ENCODE peak calls at places on chromosomes 13 and 19, in eight cellular contexts. D, Q, R, L, W, S, K and J are unnamed samples.

GRCh38 chr13:42065414-42065813 is 17.0 kb downstream of the DGKH start:
- DNase-seq in K (no peak), D (no peak), Q (no peak), L (no peak), S (no peak), W (no peak), R (no peak), J (no peak)

GRCh38 chr19:52961981-52962380 is 700 bp downstream of the ZNF816 start:
- DNase-seq in L (no peak), R (no peak), Q (no peak), K (no peak), W (no peak), S (no peak), D (no peak), J (no peak)

GRCh38 chr13:48761256-48761655 is 107.5 kb downstream of the CYSLTR2 start:
- DNase-seq in W (no peak), L (no peak), R (no peak), Q (no peak), S (no peak), K (no peak), D (no peak), J (no peak)

GRCh38 chr19:31340059-31341025 is 8.9 kb downstream of the TSHZ3 start:
- DNase-seq in K (no peak), R (no peak), D (no peak), W (peak; percentile 58), L (no peak), S (no peak), Q (no peak), J (no peak)

GRCh38 chr19:9128171-9128570 is 1.4 kb upstream of the OR7G3 start:
- DNase-seq in R (no peak), K (no peak), Q (no peak), D (no peak), S (no peak), L (no peak), W (no peak), J (no peak)

GRCh38 chr13:67119481-67119883 is 110.7 kb downstream of the PCDH9 start:
- DNase-seq in L (no peak), S (no peak), W (no peak), R (no peak), Q (no peak), D (no peak), K (no peak), J (no peak)

GRCh38 chr19:4052993-4053422 is 13.7 kb downstream of the ZBTB7A start:
- DNase-seq in S (no peak), D (no peak), Q (peak; percentile 46), R (no peak), W (peak; percentile 28), L (no peak), K (no peak), J (no peak)

GRCh38 chr19:5434970-5435641 is 20.1 kb upstream of the ZNRF4 start:
- DNase-seq in R (peak; percentile 52), W (no peak), Q (no peak), D (no peak), K (no peak), S (no peak), L (no peak), J (no peak)

GRCh38 chr13:80217614-80218456 is 123.1 kb downstream of the SPRY2 start:
- DNase-seq in Q (no peak), W (no peak), K (no peak), L (no peak), D (no peak), R (no peak), S (no peak), J (no peak)

GRCh38 chr13:76856141-76856571 is 30.0 kb downstream of the KCTD12 start:
- DNase-seq in L (no peak), S (no peak), Q (no peak), D (no peak), K (no peak), W (no peak), R (no peak), J (peak; percentile 10)

GRCh38 chr13:97866751-97867150 is 86.7 kb upstream of the IPO5 start:
- DNase-seq in L (no peak), Q (no peak), R (no peak), W (no peak), D (no peak), S (no peak), K (no peak), J (no peak)

GRCh38 chr13:91351980-91352379 is 4.5 kb downstream of the MIR17HG start:
- DNase-seq in Q (no peak), S (no peak), K (no peak), W (no peak), R (no peak), L (no peak), D (no peak), J (no peak)

GRCh38 chr19:8320564-8321066 is 560 bp downstream of the NDUFA7 start:
- DNase-seq in Q (no peak), R (no peak), L (no peak), D (no peak), W (no peak), K (no peak), S (no peak), J (peak; percentile 40)

GRCh38 chr13:112980441-112980840 is 11.4 kb downstream of the MCF2L start:
- DNase-seq in W (no peak), Q (no peak), R (no peak), D (no peak), L (no peak), S (no peak), K (no peak), J (no peak)

GRCh38 chr19:38046254-38047047 is 139.4 kb downstream of the SIPA1L3 start:
- DNase-seq in K (no peak), L (no peak), R (no peak), Q (no peak), S (no peak), W (no peak), D (no peak), J (peak; percentile 92)

GRCh38 chr13:54563286-54563685 is 1534.7 kb downstream of the OLFM4 start:
- DNase-seq in S (no peak), Q (no peak), K (no peak), D (no peak), W (no peak), R (no peak), L (no peak), J (no peak)

GRCh38 chr13:114055766-114056165 is 76.7 kb downstream of the RASA3 start:
- DNase-seq in S (no peak), K (no peak), Q (no peak), W (no peak), L (no peak), R (no peak), D (no peak), J (no peak)

GRCh38 chr19:6017576-6017975 is 39.6 kb upstream of the RANBP3 start:
- DNase-seq in L (peak; percentile 24), K (peak; percentile 55), D (no peak), W (no peak), R (no peak), S (no peak), Q (no peak), J (no peak)

GRCh38 chr13:36163809-36164308 is 32.7 kb upstream of the DCLK1 start:
- DNase-seq in R (no peak), W (peak; percentile 33), L (peak; percentile 76), D (peak; percentile 52), S (peak; percentile 84), Q (peak; percentile 82), K (peak; percentile 79), J (no peak)

GRCh38 chr13:88031980-88032562 is 360.9 kb downstream of the SLITRK5 start:
- DNase-seq in D (no peak), K (no peak), S (no peak), L (no peak), R (no peak), Q (no peak), W (no peak), J (no peak)

GRCh38 chr19:37304190-37304883 is 66.6 kb upstream of the ZNF527 start:
- DNase-seq in S (no peak), L (peak; percentile 83), D (peak; percentile 32), W (peak; percentile 45), K (peak; percentile 82), Q (no peak), R (peak; percentile 69), J (no peak)

GRCh38 chr19:42423462-42424344 is 3.5 kb downstream of the LIPE start:
- DNase-seq in Q (peak; percentile 84), S (peak; percentile 76), W (peak; percentile 84), K (peak; percentile 92), L (peak; percentile 92), R (peak; percentile 93), D (peak; percentile 80), J (peak; percentile 96)

GRCh38 chr19:42424345-42424707 is 2.9 kb downstream of the LIPE start:
- DNase-seq in L (no peak), W (no peak), S (no peak), Q (no peak), R (no peak), K (no peak), D (no peak), J (no peak)

GRCh38 chr19:42426643-42427042 is 545 bp downstream of the LIPE start:
- DNase-seq in W (no peak), Q (no peak), K (no peak), L (no peak), R (no peak), D (no peak), S (no peak), J (no peak)

GRCh38 chr19:42422576-42423461 is 4.4 kb downstream of the LIPE start:
- DNase-seq in R (peak; percentile 57), W (no peak), S (no peak), L (no peak), Q (peak; percentile 34), D (no peak), K (peak; percentile 60), J (peak; percentile 73)

DNA sequence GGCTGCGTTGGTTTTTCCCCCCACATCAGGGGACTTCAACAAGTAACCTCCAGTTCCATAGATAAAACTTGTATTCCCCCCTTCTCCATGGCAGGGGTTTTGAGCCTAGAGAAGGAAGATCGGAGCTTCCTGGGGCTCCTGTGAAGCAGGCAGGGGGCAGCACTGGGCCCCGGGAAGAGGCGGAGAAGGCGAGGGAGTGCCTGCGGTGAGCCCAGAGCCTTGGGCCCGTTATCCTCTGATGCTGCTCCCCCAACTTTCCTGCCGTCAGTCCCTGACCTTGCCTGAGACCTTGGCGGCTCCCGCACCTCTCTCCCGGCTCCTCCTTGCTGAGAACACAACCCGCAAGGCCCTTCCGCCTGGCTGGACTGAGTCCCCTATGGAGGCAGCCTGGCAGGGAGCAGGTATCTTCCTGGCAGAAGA is 2.5 kb downstream of the LIPE start:
- DNase-seq in W (no peak), R (no peak), L (no peak), K (peak; percentile 62), D (no peak), S (no peak), Q (peak; percentile 56), J (no peak)
- TF ChIP-seq CTCF in W (no peak), R (no peak), L (peak; percentile 12), K (no peak), D (no peak), S (no peak), Q (no peak), J (no peak)

GRCh38 chr19:47110521-47111080 is 3.0 kb downstream of the ZC3H4 start:
- DNase-seq in R (no peak), W (no peak), Q (no peak), S (no peak), K (no peak), D (no peak), L (no peak), J (peak; percentile 59)
- H3K4me3 ChIP-seq in R (peak overlapping the region; percentile 92), W (peak overlapping the region; percentile 88), Q (peak overlapping the region; percentile 69), S (peak overlapping the region; percentile 83), K (peak overlapping the region; percentile 96), D (peak overlapping the region; percentile 75), L (peak overlapping the region; percentile 96), J (peak overlapping the region; percentile 98)

GRCh38 chr19:1089891-1090290 is 5.3 kb downstream of the POLR2E start:
- DNase-seq in L (no peak), S (no peak), W (no peak), Q (no peak), R (no peak), D (no peak), K (no peak), J (no peak)
- TF ChIP-seq CTCF in L (no peak), S (no peak), W (no peak), Q (no peak), R (no peak), D (no peak), K (no peak), J (no peak)

GRCh38 chr19:33278023-33278402 is 24.3 kb downstream of the CEBPA start:
- DNase-seq in W (no peak), R (no peak), L (peak; percentile 62), K (no peak), D (no peak), S (no peak), Q (no peak), J (no peak)
- H3K4me3 ChIP-seq in W (no peak overlapping the region), R (no peak overlapping the region), L (no peak overlapping the region), K (no peak overlapping the region), D (no peak overlapping the region), S (no peak overlapping the region), Q (no peak overlapping the region), J (no peak overlapping the region)